ENCODE peak calls at places on chromosomes 2 and 18, in eight cellular contexts. G is HepG2, X is transverse colon, V is H1, T is sigmoid colon, F is K562, U is GM12878, W is SK-N-SH. E is an unnamed sample.

GRCh38 chr18:52160652-52161051 is 179.3 kb upstream of the DCC start:
- DNase-seq in W (no peak), V (peak), U (no peak), T (no peak), G (no peak), X (no peak), F (no peak), E (no peak)

GRCh38 chr2:54207666-54208195 is 48.3 kb downstream of the TSPYL6 start:
- DNase-seq in G (peak), X (no peak), T (no peak), U (no peak), V (no peak), W (peak), F (no peak), E (no peak)

GRCh38 chr2:15169326-15170038 is 391.7 kb downstream of the NBAS start:
- DNase-seq in V (no peak), W (peak), F (no peak), T (no peak), U (no peak), G (peak), X (no peak), E (no peak)

GRCh38 chr18:11761553-11761952 is 72.5 kb downstream of the GNAL start:
- DNase-seq in V (no peak), W (no peak), U (no peak), G (peak), X (no peak), F (peak), T (no peak), E (no peak)

GRCh38 chr2:144648837-144649485 is 129.0 kb upstream of the ZEB2 start:
- DNase-seq in G (no peak), U (no peak), F (no peak), W (no peak), X (no peak), T (no peak), V (no peak), E (no peak)

GRCh38 chr2:126506786-126507185 is 149.2 kb upstream of the GYPC start:
- DNase-seq in U (no peak), F (no peak), G (no peak), V (no peak), X (no peak), W (no peak), T (no peak), E (no peak)

GRCh38 chr2:176936410-176936809 is 276.2 kb upstream of the HNRNPA3 start:
- DNase-seq in X (no peak), F (no peak), U (no peak), W (no peak), T (no peak), G (no peak), V (no peak), E (no peak)

GRCh38 chr2:218370410-218371063 is 11.5 kb upstream of the SLC11A1 start:
- DNase-seq in G (peak), F (no peak), U (no peak), V (no peak), X (peak), W (no peak), T (peak), E (peak)

GRCh38 chr18:58756596-58757240 is 85.5 kb downstream of the MALT1 start:
- DNase-seq in F (no peak), W (no peak), G (no peak), T (no peak), U (no peak), V (no peak), X (no peak), E (no peak)

GRCh38 chr2:240462073-240462703 is 26.7 kb downstream of the GPC1 start:
- DNase-seq in V (no peak), U (no peak), F (no peak), X (peak), G (no peak), W (no peak), T (peak), E (no peak)

GRCh38 chr2:239195318-239195871 is 205.4 kb downstream of the HDAC4 start:
- DNase-seq in G (no peak), V (no peak), U (no peak), T (peak), X (no peak), W (no peak), F (no peak), E (peak)

GRCh38 chr2:239457586-239458445 is 57.0 kb upstream of the HDAC4 start:
- DNase-seq in W (no peak), U (no peak), F (no peak), V (no peak), X (no peak), G (no peak), T (no peak), E (no peak)

GRCh38 chr2:129876576-129876975 is 102.9 kb upstream of the RAB6C start:
- DNase-seq in G (no peak), U (no peak), F (no peak), V (no peak), X (no peak), W (no peak), T (no peak), E (peak)

GRCh38 chr2:2520396-2520795 is 189.3 kb upstream of the MYT1L start:
- DNase-seq in T (peak), V (no peak), X (no peak), U (no peak), W (no peak), F (no peak), G (no peak), E (no peak)
- H3K4me3 ChIP-seq in T (no peak), V (no peak), X (no peak), U (no peak), W (no peak), F (no peak), G (no peak), E (no peak)

DNA sequence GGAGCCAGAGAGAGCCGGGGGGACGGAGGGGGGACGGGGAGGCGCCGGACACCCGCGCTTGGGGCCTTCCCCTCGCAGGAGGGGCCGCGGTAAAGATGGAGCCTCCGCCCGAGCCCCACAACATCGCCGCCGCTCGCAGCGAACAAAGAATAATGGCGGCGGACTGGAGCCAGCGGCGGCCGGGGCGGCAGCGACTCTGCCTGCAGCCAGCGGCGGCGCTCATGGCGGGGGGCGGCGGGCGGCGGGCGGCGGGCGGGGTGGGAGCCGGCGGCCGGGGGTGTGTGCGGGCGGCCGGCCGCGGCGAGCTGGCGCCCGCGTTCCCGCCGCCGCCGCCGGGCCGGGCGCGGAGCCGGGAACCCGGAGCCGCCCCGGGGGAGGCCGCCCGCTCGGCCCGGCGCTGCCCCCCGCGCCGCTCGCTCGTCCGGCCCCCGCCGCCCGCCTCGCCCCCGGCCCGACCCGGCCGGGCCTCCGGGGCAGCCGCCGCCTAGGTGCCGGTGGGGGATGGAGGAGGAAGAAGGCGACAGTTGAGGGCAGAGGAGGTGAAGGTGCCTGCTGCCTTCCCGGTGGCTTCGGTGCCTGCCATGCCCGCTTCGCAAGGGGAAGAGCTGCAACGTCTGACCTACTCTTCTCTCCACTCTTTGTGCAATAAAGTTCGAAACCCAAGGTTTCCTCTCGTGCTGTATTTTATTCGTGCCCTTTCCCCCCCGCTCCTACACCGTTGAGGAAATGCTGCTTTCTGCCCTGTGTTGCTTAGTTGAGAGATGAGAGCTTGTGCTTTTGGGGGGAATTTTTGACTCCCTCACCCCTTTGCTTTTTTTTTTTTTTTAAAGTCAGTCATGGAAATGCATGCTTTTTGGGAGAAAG is 630 bp downstream of the CREB1 start:
- DNase-seq in T (peak), F (peak), U (no peak), V (no peak), X (peak), W (peak), G (peak), E (peak)
- TF ChIP-seq POLR2AphosphoS5 in T (peak), F (no peak), U (peak), V (peak), X (peak), W (no peak), G (no peak), E (no peak)

DNA sequence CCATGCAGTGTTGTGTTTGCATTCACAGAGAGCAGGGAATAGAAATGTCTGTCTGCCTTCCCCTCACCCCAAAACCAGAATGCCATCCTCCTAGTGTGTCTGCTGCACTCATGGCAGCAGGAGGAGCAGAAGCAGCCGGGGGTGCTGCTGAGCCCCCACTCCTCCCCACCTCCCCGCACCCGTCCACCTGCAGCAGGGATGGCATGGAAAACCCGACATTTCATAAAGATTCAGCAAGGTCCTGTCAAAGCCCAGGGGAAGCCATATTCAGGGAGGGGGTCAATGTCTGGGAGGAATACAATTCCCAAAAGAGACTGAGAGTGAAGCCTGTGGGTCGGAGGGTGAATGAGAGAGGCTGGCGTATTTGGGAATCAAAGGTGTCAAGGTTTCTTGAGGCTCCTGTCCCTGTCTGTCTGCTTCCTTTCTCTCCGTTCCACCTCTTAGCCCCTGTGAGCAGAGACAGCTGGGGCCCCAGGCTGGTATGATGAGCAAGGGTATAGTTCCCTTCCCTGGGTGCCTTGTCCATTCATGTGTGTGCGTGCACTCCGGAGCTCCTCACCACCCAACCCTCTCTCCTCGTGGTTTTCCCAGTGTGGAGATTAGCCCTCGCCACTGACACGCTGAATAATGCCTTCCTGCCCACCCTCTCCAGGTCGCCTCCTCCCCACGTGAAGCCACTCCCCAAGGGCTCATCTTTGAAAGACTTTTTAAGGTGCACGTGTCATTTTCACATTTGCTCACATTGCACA is 133.5 kb upstream of the ZNF236 start:
- DNase-seq in F (no peak), W (no peak), G (no peak), V (no peak), T (peak), X (no peak), U (no peak), E (no peak)
- TF ChIP-seq EP300 in F (no peak), W (no peak), G (no peak), V (no peak), T (no peak), X (no peak), U (no peak), E (no peak)

GRCh38 chr18:80145191-80145799 is 36.2 kb downstream of the ADNP2 start:
- DNase-seq in U (no peak), T (no peak), F (no peak), W (no peak), G (no peak), X (peak), V (no peak), E (no peak)

GRCh38 chr18:80149667-80150066 is 40.6 kb downstream of the ADNP2 start:
- DNase-seq in F (no peak), W (no peak), G (no peak), V (no peak), T (no peak), X (no peak), U (no peak), E (no peak)

GRCh38 chr18:80147037-80147417 is 38.0 kb downstream of the ADNP2 start:
- DNase-seq in T (no peak), V (no peak), U (no peak), F (no peak), G (no peak), W (no peak), X (no peak), E (no peak)

GRCh38 chr18:80148316-80149199 is 39.5 kb downstream of the ADNP2 start:
- DNase-seq in W (no peak), U (no peak), V (no peak), F (no peak), T (no peak), G (no peak), X (no peak), E (no peak)

GRCh38 chr18:80147418-80148315 is 38.6 kb downstream of the ADNP2 start:
- DNase-seq in T (peak), U (peak), V (no peak), F (no peak), W (peak), G (peak), X (peak), E (peak)
- H3K4me3 ChIP-seq in T (peak), U (peak), V (peak), F (no peak), W (peak), G (peak), X (peak), E (peak)

GRCh38 chr18:59902180-59902992 is 2.6 kb downstream of the PMAIP1 start:
- DNase-seq in X (no peak), F (no peak), U (no peak), T (no peak), W (no peak), V (no peak), G (no peak), E (no peak)
- TF ChIP-seq POLR2AphosphoS5 in X (no peak), F (no peak), U (peak), T (no peak), W (no peak), V (peak), G (no peak), E (no peak)

DNA sequence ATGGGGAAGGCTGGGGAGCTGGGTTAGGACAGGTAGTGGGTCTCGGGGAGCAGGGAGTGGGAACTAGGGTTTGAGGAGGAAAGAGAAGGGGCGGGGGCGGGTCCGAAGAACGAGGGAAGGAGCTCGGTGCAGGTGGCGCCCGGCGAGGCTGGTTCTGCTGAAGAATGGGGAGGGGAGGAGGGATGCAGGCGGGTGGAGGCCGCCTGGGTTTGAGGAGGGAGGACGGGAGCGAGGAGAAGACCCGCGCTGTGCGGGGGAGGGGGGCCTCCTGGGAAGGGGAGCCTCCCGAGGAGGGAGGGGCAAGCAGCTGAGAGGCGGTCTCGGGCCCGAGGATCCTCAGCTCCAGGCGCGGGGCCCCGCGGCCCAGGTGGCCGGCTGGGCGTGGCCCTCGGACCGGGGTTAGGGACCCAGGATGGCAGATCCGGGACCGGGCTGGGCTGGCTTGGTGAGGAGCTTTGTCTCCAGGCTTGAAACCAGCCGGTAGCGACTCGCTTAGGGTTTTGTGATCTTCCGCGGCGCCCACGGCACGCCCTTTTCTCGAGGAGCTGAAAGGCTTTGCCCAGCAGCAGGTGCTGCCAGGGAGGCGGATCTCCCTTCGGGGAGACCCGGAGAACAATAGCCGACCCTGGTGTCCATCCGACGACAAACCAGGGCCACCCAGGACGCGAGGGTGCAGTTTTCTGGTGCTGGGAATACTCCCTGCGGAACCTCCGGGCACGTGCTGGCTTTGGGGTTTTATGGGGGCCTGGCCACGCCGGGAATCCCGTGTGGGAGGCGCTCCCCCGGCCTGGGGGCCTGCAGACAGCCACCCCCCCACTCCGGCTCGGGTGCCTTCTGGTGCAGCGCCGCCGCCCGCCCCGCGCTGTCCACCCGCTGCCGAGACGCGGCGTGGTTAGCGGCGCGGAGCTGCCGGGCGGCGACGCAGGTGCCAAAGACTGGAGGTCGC is 1.4 kb downstream of the DPYSL5 start:
- DNase-seq in W (peak), V (no peak), X (no peak), T (no peak), G (no peak), U (no peak), F (peak), E (no peak)
- TF ChIP-seq EP300 in W (no peak), V (no peak), X (no peak), T (no peak), G (no peak), U (no peak), F (no peak), E (no peak)

E was measured in stomach.